ENCODE peak calls at places on chromosomes 3 and 15, in nine cellular contexts. I, C, X, W, H, U, D, P and G are unnamed samples.

GRCh38 chr3:46699846-46700523 is 1.2 kb upstream of the TMIE start:
- DNase-seq in P (no peak), C (no peak), D (no peak), X (no peak), U (no peak), I (peak), H (no peak), W (peak), G (no peak)

GRCh38 chr15:87626835-87627234 is 629.7 kb downstream of the NTRK3 start:
- DNase-seq in W (no peak), I (no peak), D (no peak), X (no peak), U (no peak), C (no peak), H (no peak), P (no peak), G (no peak)

GRCh38 chr3:148309390-148310035 is 388.2 kb upstream of the AGTR1 start:
- DNase-seq in W (peak), U (no peak), D (peak), I (no peak), H (peak), X (peak), P (peak), C (no peak), G (peak)

GRCh38 chr3:29335438-29335837 is 54.6 kb downstream of the RBMS3 start:
- DNase-seq in W (peak), U (peak), D (peak), X (peak), P (peak), C (peak), H (no peak), I (peak), G (no peak)

GRCh38 chr15:42091753-42092665 is 2.4 kb downstream of the PLA2G4D start:
- DNase-seq in U (no peak), H (peak), C (no peak), W (no peak), X (no peak), D (peak), I (no peak), P (peak), G (no peak)

GRCh38 chr3:2920103-2920502 is 190.1 kb downstream of the IL5RA start:
- DNase-seq in U (no peak), W (no peak), P (no peak), C (no peak), H (no peak), X (no peak), I (no peak), D (no peak), G (no peak)

GRCh38 chr15:81723758-81724157 is 322.1 kb downstream of the MEX3B start:
- DNase-seq in H (no peak), X (no peak), W (no peak), U (no peak), I (no peak), C (no peak), P (no peak), D (no peak), G (no peak)

GRCh38 chr15:70866982-70867644 is 13.2 kb upstream of the LARP6 start:
- DNase-seq in I (no peak), W (no peak), H (no peak), P (no peak), U (no peak), X (peak), D (no peak), C (no peak), G (no peak)

GRCh38 chr3:124168271-124168670 is 176.3 kb upstream of the ROPN1 start:
- DNase-seq in P (no peak), W (peak), H (no peak), X (no peak), U (peak), I (peak), C (no peak), D (peak), G (no peak)

GRCh38 chr15:81292516-81293001 is 31.4 kb downstream of the STARD5 start:
- DNase-seq in C (peak), W (no peak), D (no peak), P (no peak), X (no peak), H (no peak), U (no peak), I (no peak), G (no peak)

GRCh38 chr3:178393833-178394232 is 142.4 kb upstream of the KCNMB2 start:
- DNase-seq in H (no peak), W (no peak), U (no peak), D (peak), C (no peak), P (no peak), I (no peak), X (peak), G (no peak)

GRCh38 chr15:68187559-68187958 is 17.6 kb downstream of the CALML4 start:
- DNase-seq in C (no peak), P (no peak), D (peak), U (no peak), H (no peak), W (peak), I (peak), X (peak), G (no peak)

GRCh38 chr3:53806182-53807116 is 39.8 kb downstream of the CHDH start:
- DNase-seq in H (no peak), D (peak), C (no peak), W (peak), I (peak), U (peak), P (no peak), X (peak), G (peak)

GRCh38 chr3:61584494-61584893 is 23.1 kb downstream of the PTPRG start:
- DNase-seq in C (no peak), U (no peak), H (no peak), P (no peak), X (no peak), I (no peak), D (no peak), W (no peak), G (no peak)

GRCh38 chr15:43517354-43518072 is at the start of gene MAP1A:
- DNase-seq in P (peak), H (peak), X (peak), U (peak), D (no peak), C (no peak), I (peak), W (no peak), G (peak)

GRCh38 chr3:127682576-127682975 is 9.8 kb downstream of the ABTB1 start:
- DNase-seq in H (peak), C (peak), W (peak), D (no peak), U (peak), X (no peak), P (no peak), I (no peak), G (peak)

GRCh38 chr3:131669590-131669989 is 166.8 kb upstream of the MRPL3 start:
- DNase-seq in C (no peak), I (no peak), D (no peak), U (no peak), H (no peak), X (no peak), P (no peak), W (no peak), G (no peak)

GRCh38 chr3:19364150-19364549 is 215.8 kb downstream of the KCNH8 start:
- DNase-seq in C (no peak), D (no peak), X (peak), P (no peak), W (no peak), U (no peak), H (no peak), I (no peak), G (no peak)

GRCh38 chr15:93001881-93002280 is 87.1 kb downstream of the RGMA start:
- DNase-seq in U (no peak), W (no peak), D (no peak), H (no peak), C (no peak), P (no peak), I (no peak), X (peak), G (no peak)

GRCh38 chr15:83092309-83092976 is 15.0 kb upstream of the TM6SF1 start:
- DNase-seq in H (no peak), D (peak), P (no peak), U (no peak), W (peak), X (peak), C (no peak), I (peak), G (no peak)

GRCh38 chr15:74422723-74423442 is 10.9 kb downstream of the SEMA7A start:
- DNase-seq in H (peak), W (peak), X (peak), U (no peak), I (no peak), P (peak), D (peak), C (no peak), G (no peak)

GRCh38 chr15:36414670-36415069 is 164.8 kb upstream of the CDIN1 start:
- DNase-seq in C (no peak), H (no peak), P (no peak), X (peak), U (no peak), D (peak), W (no peak), I (no peak), G (no peak)

GRCh38 chr3:72255736-72256559 is 471.0 kb upstream of the PROK2 start:
- DNase-seq in I (peak), U (no peak), D (peak), C (no peak), P (no peak), W (no peak), X (peak), H (no peak), G (no peak)
- TF ChIP-seq CTCF in I (peak), U (no peak), D (peak), C (no peak), P (no peak), W (no peak), X (peak), H (no peak), G (no peak)

GRCh38 chr3:139939681-139940190 is 4.8 kb downstream of the CLSTN2 start:
- DNase-seq in I (no peak), X (no peak), C (no peak), P (no peak), D (no peak), U (no peak), H (no peak), W (no peak), G (no peak)

GRCh38 chr3:139940622-139941021 is 5.6 kb downstream of the CLSTN2 start:
- DNase-seq in H (no peak), C (no peak), D (no peak), X (no peak), U (no peak), I (peak), W (no peak), P (no peak), G (no peak)

GRCh38 chr3:139935866-139936817 is 1.2 kb downstream of the CLSTN2 start:
- DNase-seq in H (peak), I (peak), D (no peak), C (peak), W (peak), U (no peak), P (peak), X (no peak), G (peak)

GRCh38 chr3:139935071-139935865 is at the start of gene CLSTN2:
- DNase-seq in D (peak), P (peak), I (peak), H (peak), X (peak), W (peak), C (peak), U (no peak), G (peak)

DNA sequence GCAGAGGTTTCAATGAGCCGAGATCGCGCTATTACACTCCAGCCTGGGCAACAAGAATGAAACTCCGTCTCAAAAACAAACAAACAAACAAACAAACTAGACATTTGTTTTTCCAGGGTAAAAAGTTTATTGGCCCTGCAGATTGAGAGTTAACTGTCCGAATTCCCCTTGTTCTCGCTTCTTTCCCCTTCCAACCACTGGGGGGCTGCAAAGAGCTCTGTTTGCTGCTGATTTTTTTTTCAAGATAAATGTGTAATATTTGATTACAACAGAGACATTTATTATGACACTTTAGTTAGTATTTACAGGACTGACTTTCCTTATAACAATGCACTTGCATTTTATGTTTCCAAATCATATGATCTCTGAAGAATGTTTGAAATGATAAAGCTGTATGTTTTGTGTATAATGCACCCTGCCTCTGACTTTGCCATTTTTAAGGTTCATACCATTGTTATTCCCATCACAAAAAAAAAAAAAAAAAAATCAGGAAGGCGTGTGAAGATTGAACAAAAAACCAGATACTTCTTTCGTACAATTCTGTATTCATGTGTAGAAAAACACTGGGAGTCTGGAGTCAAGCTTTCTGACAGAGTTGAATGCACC is 2.8 kb downstream of the CLSTN2 start:
- DNase-seq in U (no peak), X (peak), P (peak), I (peak), D (peak), C (no peak), W (peak), H (no peak), G (peak)
- TF ChIP-seq CTCF in U (peak), X (peak), P (peak), I (peak), D (peak), C (peak), W (peak), H (peak), G (peak)

DNA sequence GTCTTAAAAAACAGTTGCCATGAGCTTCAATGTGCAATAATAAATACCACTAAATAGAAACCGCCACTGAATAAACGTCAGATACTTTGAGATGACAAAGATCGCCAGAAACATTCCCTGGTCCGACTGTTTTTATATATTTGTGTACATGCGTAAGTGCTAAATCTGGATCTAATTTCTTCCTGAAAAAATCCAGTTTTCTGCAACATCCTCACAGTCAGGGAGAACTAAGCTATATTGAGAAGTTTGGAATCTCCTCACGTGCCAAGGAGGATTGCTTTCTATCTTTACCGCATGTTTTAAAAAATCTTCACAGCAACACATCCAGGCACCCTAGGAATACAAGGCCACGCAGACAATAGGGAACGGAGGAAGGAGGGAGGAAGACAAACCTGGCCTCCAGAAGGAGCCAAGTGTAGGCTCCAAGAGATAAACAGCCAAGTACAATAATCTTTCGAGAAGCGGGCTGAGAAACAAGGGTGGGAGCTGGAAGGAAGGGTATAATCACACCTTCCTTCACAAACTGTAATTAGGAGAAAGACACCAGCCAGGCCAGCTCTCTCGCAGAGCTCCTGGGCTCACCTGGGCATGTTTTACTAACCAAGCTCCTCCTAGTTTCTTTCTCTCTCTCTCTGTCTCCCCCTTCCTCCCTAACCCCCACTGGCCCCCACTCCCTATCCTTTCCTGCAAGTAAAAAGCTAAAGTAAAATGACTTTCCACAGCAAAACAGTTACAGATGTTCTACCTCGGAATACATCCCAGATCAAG is 5.6 kb downstream of the VGLL4 start:
- DNase-seq in P (no peak), D (no peak), C (no peak), I (no peak), U (no peak), H (no peak), W (no peak), X (peak), G (no peak)
- TF ChIP-seq CTCF in P (no peak), D (no peak), C (no peak), I (no peak), U (no peak), H (no peak), W (no peak), X (no peak), G (no peak)

GRCh38 chr3:180179562-180179961 is 142.8 kb upstream of the PEX5L start:
- DNase-seq in W (no peak), D (no peak), H (no peak), X (no peak), C (no peak), I (no peak), U (no peak), P (peak), G (no peak)
- TF ChIP-seq CTCF in W (no peak), D (no peak), H (no peak), X (no peak), C (no peak), I (no peak), U (no peak), P (no peak), G (no peak)

GRCh38 chr15:34335176-34335575 is 2.4 kb downstream of the SLC12A6 start:
- DNase-seq in D (peak), P (no peak), H (no peak), U (no peak), W (no peak), X (peak), C (no peak), I (no peak), G (no peak)

GRCh38 chr15:34336333-34336732 is 1.2 kb downstream of the SLC12A6 start:
- DNase-seq in H (no peak), U (no peak), C (no peak), D (no peak), P (no peak), X (no peak), I (no peak), W (no peak), G (no peak)

GRCh38 chr15:34336947-34337556 is 529 bp downstream of the SLC12A6 start:
- DNase-seq in I (no peak), P (peak), D (no peak), C (no peak), W (peak), X (no peak), H (no peak), U (no peak), G (no peak)

GRCh38 chr15:34338347-34338746 is 766 bp upstream of the SLC12A6 start:
- DNase-seq in X (no peak), W (no peak), P (no peak), U (no peak), C (no peak), H (no peak), D (no peak), I (no peak), G (no peak)

GRCh38 chr15:34337557-34338306 is at the start of gene SLC12A6:
- DNase-seq in U (peak), X (peak), C (peak), P (peak), H (peak), D (peak), W (peak), I (peak), G (peak)
- TF ChIP-seq CTCF in U (no peak), X (no peak), C (no peak), P (peak), H (no peak), D (no peak), W (no peak), I (peak), G (no peak)

DNA sequence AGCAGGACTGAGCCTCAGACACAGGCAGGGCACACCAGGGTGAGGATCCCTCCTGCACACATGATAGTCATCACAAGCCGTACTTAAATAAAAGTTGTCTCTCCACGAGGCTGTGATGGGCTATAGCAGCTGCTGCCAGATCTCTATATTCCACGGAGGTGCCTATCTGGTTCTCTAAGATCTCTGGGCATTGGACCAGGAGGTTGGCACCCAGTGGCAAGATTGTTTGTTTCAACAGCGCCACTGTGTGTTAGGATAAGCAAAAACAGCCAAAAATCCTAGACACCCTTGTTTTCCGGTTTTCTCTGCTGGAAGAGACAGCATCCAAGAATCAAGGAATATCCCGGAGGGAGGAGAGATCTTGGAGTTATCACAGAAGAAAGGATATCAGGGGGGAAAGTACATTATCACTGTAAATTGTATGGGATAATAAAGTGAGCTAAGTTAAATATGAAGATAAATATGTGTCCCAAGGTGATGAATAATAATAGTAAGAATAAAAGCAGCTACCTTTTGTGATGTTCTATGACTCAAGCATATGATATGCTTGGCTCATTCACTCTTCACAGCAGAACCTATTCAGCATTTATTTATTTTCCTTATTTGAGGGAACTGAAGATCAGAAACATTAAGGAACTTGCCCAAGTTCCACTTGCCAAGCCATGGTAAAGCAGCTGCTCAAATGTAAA is 90.6 kb upstream of the AKAP13 start:
- DNase-seq in H (no peak), X (peak), I (peak), W (peak), P (peak), D (peak), U (no peak), C (no peak), G (no peak)
- TF ChIP-seq CTCF in H (peak), X (peak), I (peak), W (peak), P (peak), D (peak), U (peak), C (peak), G (peak)

GRCh38 chr3:126263971-126264370 is 83.6 kb upstream of the ALDH1L1 start:
- DNase-seq in I (no peak), H (no peak), C (no peak), P (no peak), U (no peak), X (no peak), W (no peak), D (no peak), G (no peak)

GRCh38 chr3:126263539-126263938 is 83.2 kb upstream of the ALDH1L1 start:
- DNase-seq in W (no peak), D (no peak), P (no peak), C (no peak), H (no peak), X (no peak), I (no peak), U (no peak), G (no peak)

GRCh38 chr3:126264381-126264780 is 84.0 kb upstream of the ALDH1L1 start:
- DNase-seq in X (no peak), C (no peak), H (no peak), I (no peak), U (no peak), W (no peak), P (no peak), D (no peak), G (no peak)

GRCh38 chr3:126266291-126266840 is 86.0 kb upstream of the ALDH1L1 start:
- DNase-seq in D (no peak), W (peak), I (peak), U (peak), P (peak), X (peak), C (no peak), H (no peak), G (no peak)

GRCh38 chr3:126264952-126265351 is 84.6 kb upstream of the ALDH1L1 start:
- DNase-seq in X (no peak), H (no peak), I (no peak), P (no peak), C (no peak), W (no peak), D (no peak), U (no peak), G (no peak)
- TF ChIP-seq CTCF in X (no peak), H (peak), I (no peak), P (no peak), C (no peak), W (no peak), D (no peak), U (no peak), G (no peak)